ENCODE peak calls at places on chromosomes 7 and 10, in ten cellular contexts. J, S, M, I, Z, V, Q, D, U and N are unnamed samples.

GRCh38 chr7:121015560-121015959 is 27.0 kb downstream of the CPED1 start:
- DNase-seq in J (no peak), S (no peak), M (no peak), I (no peak), Z (no peak), V (no peak), Q (no peak), D (no peak), U (no peak), N (no peak)

GRCh38 chr7:108570146-108570755 is 577 bp downstream of the DNAJB9 start:
- DNase-seq in J (no peak), S (peak), M (peak), I (no peak), Z (no peak), V (peak), Q (peak), D (no peak), U (peak), N (no peak)

GRCh38 chr7:101998029-101998903 is 180.8 kb downstream of the CUX1 start:
- DNase-seq in J (no peak), S (no peak), M (no peak), I (no peak), Z (no peak), V (no peak), Q (no peak), D (no peak), U (no peak), N (no peak)

GRCh38 chr7:143384741-143385631 is 3.8 kb downstream of the ZYX start:
- DNase-seq in J (no peak), S (no peak), M (no peak), I (no peak), Z (no peak), V (peak), Q (no peak), D (no peak), U (no peak), N (no peak)

GRCh38 chr10:111079241-111079760 is 2.5 kb downstream of the ADRA2A start:
- DNase-seq in J (peak), S (no peak), M (no peak), I (no peak), Z (no peak), V (no peak), Q (no peak), D (no peak), U (no peak), N (no peak)

GRCh38 chr10:133161486-133162051 is 1.6 kb downstream of the KNDC1 start:
- DNase-seq in J (no peak), S (no peak), M (no peak), I (no peak), Z (no peak), V (peak), Q (no peak), D (no peak), U (peak), N (no peak)

GRCh38 chr7:23486002-23486773 is 15.9 kb upstream of the IGF2BP3 start:
- DNase-seq in J (no peak), S (no peak), M (no peak), I (no peak), Z (peak), V (no peak), Q (no peak), D (no peak), U (no peak), N (no peak)

GRCh38 chr10:68184546-68184945 is 47.4 kb downstream of the ATOH7 start:
- DNase-seq in J (no peak), S (no peak), M (no peak), I (no peak), Z (peak), V (no peak), Q (no peak), D (no peak), U (no peak), N (no peak)

GRCh38 chr10:413662-414071 is 275.8 kb downstream of the DIP2C start:
- DNase-seq in J (no peak), S (no peak), M (no peak), I (no peak), Z (no peak), V (no peak), Q (no peak), D (no peak), U (no peak), N (peak)

GRCh38 chr7:55065511-55066229 is 46.9 kb downstream of the EGFR start:
- DNase-seq in J (no peak), S (no peak), M (peak), I (no peak), Z (no peak), V (no peak), Q (no peak), D (peak), U (no peak), N (no peak)

GRCh38 chr10:72812798-72813430 is 80.6 kb upstream of the OIT3 start:
- DNase-seq in J (no peak), S (no peak), M (no peak), I (no peak), Z (no peak), V (no peak), Q (no peak), D (no peak), U (no peak), N (no peak)

GRCh38 chr10:103238506-103239252 is 7.0 kb upstream of the RPEL1 start:
- DNase-seq in J (no peak), S (peak), M (peak), I (no peak), Z (no peak), V (no peak), Q (peak), D (no peak), U (no peak), N (no peak)

GRCh38 chr10:67697646-67698245 is 1.8 kb upstream of the CTNNA3 start:
- DNase-seq in J (no peak), S (no peak), M (peak), I (no peak), Z (no peak), V (no peak), Q (no peak), D (no peak), U (no peak), N (no peak)

GRCh38 chr7:75842836-75843446 is 29.3 kb upstream of the CCL24 start:
- DNase-seq in J (peak), S (no peak), M (peak), I (no peak), Z (no peak), V (no peak), Q (peak), D (peak), U (no peak), N (no peak)

GRCh38 chr10:44946201-44946600 is 13.4 kb upstream of the RASSF4 start:
- DNase-seq in J (no peak), S (no peak), M (no peak), I (no peak), Z (peak), V (no peak), Q (no peak), D (no peak), U (no peak), N (no peak)

GRCh38 chr10:109911903-109912302 is 11.4 kb downstream of the XPNPEP1 start:
- DNase-seq in J (no peak), S (no peak), M (no peak), I (no peak), Z (no peak), V (no peak), Q (no peak), D (no peak), U (no peak), N (no peak)

GRCh38 chr7:99137418-99138180 is 6.3 kb downstream of the SMURF1 start:
- DNase-seq in J (no peak), S (no peak), M (peak), I (no peak), Z (no peak), V (no peak), Q (no peak), D (no peak), U (no peak), N (no peak)

GRCh38 chr10:62234284-62234605 is 34.4 kb downstream of the RTKN2 start:
- DNase-seq in J (no peak), S (no peak), M (no peak), I (no peak), Z (no peak), V (no peak), Q (no peak), D (no peak), U (no peak), N (no peak)

GRCh38 chr10:62231805-62232204 is 36.8 kb downstream of the RTKN2 start:
- DNase-seq in J (no peak), S (no peak), M (peak), I (no peak), Z (no peak), V (no peak), Q (no peak), D (no peak), U (no peak), N (no peak)

GRCh38 chr10:62231371-62231770 is 37.3 kb downstream of the RTKN2 start:
- DNase-seq in J (no peak), S (no peak), M (peak), I (no peak), Z (no peak), V (no peak), Q (no peak), D (no peak), U (no peak), N (no peak)

GRCh38 chr10:62230344-62231138 is 38.1 kb downstream of the RTKN2 start:
- DNase-seq in J (no peak), S (no peak), M (no peak), I (no peak), Z (no peak), V (no peak), Q (no peak), D (no peak), U (no peak), N (no peak)

DNA sequence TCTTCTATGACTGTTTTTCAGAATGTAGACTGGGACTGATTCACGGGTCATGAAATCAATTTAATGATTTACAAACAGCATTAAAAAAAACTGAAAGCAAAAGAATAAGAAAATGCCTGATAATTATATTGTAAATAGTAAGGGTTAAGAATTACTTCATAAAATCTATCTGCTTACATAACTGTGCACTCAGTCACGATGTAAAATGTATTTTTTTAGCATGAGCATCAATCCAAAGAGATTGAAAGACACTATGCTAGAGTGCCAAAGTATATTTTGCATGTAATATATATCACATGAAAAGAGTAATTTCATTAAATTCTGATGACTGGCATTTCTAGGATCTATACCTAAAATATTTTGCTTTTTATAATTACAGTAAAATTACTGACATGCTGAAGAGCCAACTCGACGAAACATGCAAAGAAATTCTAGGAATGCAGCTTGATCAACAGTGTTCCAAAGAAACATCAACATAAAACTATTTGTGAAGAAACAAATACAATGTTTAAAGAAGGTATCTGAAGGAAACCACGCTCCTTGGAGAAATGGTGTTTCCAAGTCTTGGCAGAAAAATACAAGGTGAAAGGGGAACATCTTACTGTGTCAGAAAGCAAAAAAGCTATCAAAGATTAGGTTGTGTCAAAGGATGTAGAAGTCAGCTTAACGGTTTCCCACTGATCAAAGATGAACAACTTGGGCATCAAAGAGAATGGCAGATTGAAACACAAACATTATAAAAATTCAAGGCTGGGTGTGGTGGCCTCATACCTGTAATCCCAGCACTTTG is 35.0 kb downstream of the RTKN2 start:
- DNase-seq in J (no peak), S (no peak), M (peak), I (no peak), Z (no peak), V (no peak), Q (no peak), D (no peak), U (no peak), N (no peak)
- H3K27ac ChIP-seq in J (no peak), S (no peak), M (peak), I (no peak), Z (no peak), V (no peak), Q (no peak), D (no peak), U (no peak), N (no peak)

GRCh38 chr10:11107953-11108352 is 90.3 kb downstream of the CELF2 start:
- DNase-seq in J (no peak), S (no peak), M (no peak), I (no peak), Z (no peak), V (no peak), Q (no peak), D (no peak), U (no peak), N (no peak)
- TF ChIP-seq EP300 in J (no peak), S (no peak), M (no peak), I (no peak), Z (no peak), V (no peak), Q (no peak), D (no peak), U (no peak), N (no peak)

GRCh38 chr10:99924856-99925255 is 84.9 kb downstream of the DNMBP start:
- DNase-seq in J (no peak), S (no peak), M (no peak), I (no peak), Z (no peak), V (no peak), Q (no peak), D (no peak), U (no peak), N (no peak)

GRCh38 chr10:99927719-99928280 is 81.9 kb downstream of the DNMBP start:
- DNase-seq in J (no peak), S (no peak), M (peak), I (no peak), Z (no peak), V (no peak), Q (no peak), D (no peak), U (no peak), N (no peak)

GRCh38 chr10:99930731-99931550 is 78.8 kb downstream of the DNMBP start:
- DNase-seq in J (no peak), S (peak), M (peak), I (no peak), Z (no peak), V (no peak), Q (peak), D (no peak), U (no peak), N (no peak)

GRCh38 chr10:99926925-99927718 is 82.6 kb downstream of the DNMBP start:
- DNase-seq in J (peak), S (peak), M (peak), I (no peak), Z (no peak), V (peak), Q (peak), D (no peak), U (no peak), N (no peak)

DNA sequence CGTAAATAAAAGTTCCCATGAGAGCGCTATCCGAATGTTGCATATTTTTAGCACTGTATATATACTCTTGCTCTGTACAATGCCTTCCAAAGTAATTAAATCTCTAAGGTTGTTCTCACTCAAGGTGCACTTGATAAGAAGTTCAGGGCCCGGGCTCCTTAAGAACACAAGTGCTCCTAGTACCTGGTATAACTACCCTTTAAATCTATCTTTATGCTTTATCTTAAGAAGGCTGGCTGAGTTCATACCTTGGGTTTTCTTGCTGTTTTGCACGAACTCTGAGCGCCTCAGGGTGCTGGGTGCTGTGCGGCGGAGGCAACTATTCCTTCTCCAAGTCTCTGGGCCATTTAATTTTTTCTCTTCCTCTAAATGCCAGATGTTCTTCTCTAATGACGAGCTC is 80.4 kb downstream of the DNMBP start:
- DNase-seq in J (no peak), S (no peak), M (no peak), I (no peak), Z (no peak), V (no peak), Q (peak), D (no peak), U (no peak), N (no peak)
- H3K27ac ChIP-seq in J (no peak), S (peak), M (peak), I (no peak), Z (no peak), V (no peak), Q (peak), D (no peak), U (peak), N (no peak)

DNA sequence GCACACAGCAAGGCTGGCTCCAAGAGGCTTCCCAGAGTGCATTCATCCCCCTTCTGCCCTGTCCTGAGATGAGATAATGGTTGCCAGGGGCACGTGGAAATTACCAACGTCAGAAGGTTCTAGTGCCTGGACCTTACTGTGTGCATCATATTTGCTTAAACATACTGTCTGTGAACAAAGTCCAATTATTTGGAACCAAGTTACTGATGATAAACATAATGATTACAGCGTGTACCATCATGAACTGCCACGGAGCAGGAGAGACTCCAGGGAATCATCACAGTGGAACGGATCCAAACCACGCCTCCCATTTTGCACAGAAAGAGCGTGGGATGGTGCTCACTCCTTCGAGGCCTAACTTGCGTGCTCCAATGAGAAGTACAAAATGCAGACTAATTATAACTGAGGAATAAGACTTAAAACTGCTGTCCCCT is 182.0 kb downstream of the CAMK1D start:
- DNase-seq in J (peak), S (peak), M (peak), I (no peak), Z (peak), V (peak), Q (no peak), D (no peak), U (no peak), N (no peak)
- TF ChIP-seq EP300 in J (no peak), S (peak), M (no peak), I (no peak), Z (no peak), V (peak), Q (no peak), D (no peak), U (no peak), N (no peak)

DNA sequence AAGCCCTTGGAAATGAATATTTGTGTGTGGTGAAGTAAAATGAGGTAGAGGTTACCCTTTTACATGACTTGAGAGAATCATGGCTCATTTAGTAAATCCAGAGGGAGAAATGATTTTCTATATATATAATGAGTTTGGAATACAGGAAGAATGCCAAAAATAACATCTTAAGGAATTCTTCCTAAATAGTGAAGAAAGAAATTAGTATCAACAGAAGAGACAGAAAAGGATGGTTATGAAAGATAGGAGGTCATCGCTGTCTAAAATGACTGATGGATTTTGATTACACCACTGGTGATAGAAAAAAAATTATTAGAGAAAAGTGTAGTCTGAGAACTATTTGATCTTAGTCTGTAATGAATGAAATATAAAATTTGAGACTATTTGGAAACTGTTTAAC is 283.0 kb downstream of the ADK start:
- DNase-seq in J (no peak), S (no peak), M (no peak), I (no peak), Z (no peak), V (no peak), Q (no peak), D (no peak), U (no peak), N (no peak)
- H3K27ac ChIP-seq in J (no peak), S (no peak), M (no peak), I (no peak), Z (no peak), V (no peak), Q (no peak), D (no peak), U (no peak), N (no peak)